ENCODE peak calls at places on chromosome 4, in ten cellular contexts. P is HCT116, G is hepatocyte, J is cardiac muscle cell, T is Peyer's patch, Y is breast epithelium, O is right atrium auricular region, X is upper lobe of right lung, W is lower lobe of right lung, Q is ascending aorta. M is an unnamed sample. For H3K4me1, the result is how much of the 10 kb centered on the place peaks cover.

GRCh38 chr4:38163216-38164006 is 203.2 kb downstream of the PTTG2 start:
- DNase-seq in P (no peak), G (no peak), J (no peak), T (no peak), Y (no peak), O (no peak), X (no peak), W (no peak), Q (peak), M (no peak)

GRCh38 chr4:116599859-116600258 is 485.5 kb downstream of the TRAM1L1 start:
- DNase-seq in P (no peak), G (no peak), J (no peak), T (no peak), Y (no peak), O (no peak), X (no peak), W (peak), Q (no peak), M (no peak)

GRCh38 chr4:174222266-174222872 is 61.1 kb downstream of the FBXO8 start:
- DNase-seq in P (peak), G (peak), J (peak), T (no peak), Y (no peak), O (no peak), X (no peak), W (no peak), Q (no peak), M (no peak)

GRCh38 chr4:112748352-112748900 is 111.5 kb downstream of the LARP7 start:
- DNase-seq in P (no peak), G (no peak), J (no peak), T (no peak), Y (no peak), O (no peak), X (no peak), W (no peak), Q (no peak), M (no peak)

GRCh38 chr4:104491396-104491821 is 3.3 kb downstream of the CXXC4 start:
- DNase-seq in P (no peak), G (peak), J (peak), T (peak), Y (no peak), O (no peak), X (peak), W (peak), Q (peak), M (peak)

GRCh38 chr4:109169160-109169559 is 133.3 kb downstream of the COL25A1 start:
- DNase-seq in P (no peak), G (no peak), J (no peak), T (no peak), Y (no peak), O (no peak), X (no peak), W (no peak), Q (no peak), M (no peak)

GRCh38 chr4:175176710-175177109 is 258.6 kb downstream of the ADAM29 start:
- DNase-seq in P (no peak), G (no peak), J (no peak), T (no peak), Y (no peak), O (no peak), X (no peak), W (no peak), Q (no peak), M (no peak)

GRCh38 chr4:105061720-105062119 is 85.0 kb upstream of the TET2 start:
- DNase-seq in P (no peak), G (no peak), J (no peak), T (no peak), Y (no peak), O (no peak), X (no peak), W (no peak), Q (no peak), M (no peak)

GRCh38 chr4:48340276-48340904 is 939 bp upstream of the SLAIN2 start:
- DNase-seq in P (no peak), G (peak), J (peak), T (no peak), Y (no peak), O (no peak), X (no peak), W (peak), Q (no peak), M (no peak)

GRCh38 chr4:55865228-55865806 is 11.9 kb downstream of the EXOC1 start:
- DNase-seq in P (no peak), G (no peak), J (no peak), T (no peak), Y (no peak), O (no peak), X (no peak), W (no peak), Q (no peak), M (no peak)

GRCh38 chr4:186792994-186793393 is 69.3 kb upstream of the FAT1 start:
- DNase-seq in P (no peak), G (no peak), J (no peak), T (no peak), Y (no peak), O (no peak), X (no peak), W (no peak), Q (no peak), M (no peak)

GRCh38 chr4:151646322-151646721 is 114.5 kb downstream of the GATB start:
- DNase-seq in P (no peak), G (no peak), J (no peak), T (no peak), Y (no peak), O (no peak), X (no peak), W (no peak), Q (no peak), M (no peak)

GRCh38 chr4:33262809-33263208 is 2542.6 kb downstream of the PCDH7 start:
- DNase-seq in P (no peak), G (no peak), J (no peak), T (no peak), Y (no peak), O (no peak), X (no peak), W (no peak), Q (no peak), M (no peak)

GRCh38 chr4:110032603-110033002 is 119.9 kb downstream of the EGF start:
- DNase-seq in P (no peak), G (no peak), J (no peak), T (no peak), Y (no peak), O (no peak), X (no peak), W (no peak), Q (no peak), M (peak)

GRCh38 chr4:23770011-23770410 is 119.8 kb downstream of the PPARGC1A start:
- DNase-seq in P (no peak), G (no peak), J (no peak), T (no peak), Y (no peak), O (no peak), X (no peak), W (no peak), Q (no peak), M (no peak)

GRCh38 chr4:55742655-55743191 is 76.9 kb upstream of the EXOC1L start:
- DNase-seq in P (no peak), G (peak), J (no peak), T (no peak), Y (no peak), O (no peak), X (no peak), W (no peak), Q (no peak), M (no peak)

GRCh38 chr4:73734405-73735070 is 5.8 kb upstream of the CXCL8 start:
- DNase-seq in P (no peak), G (no peak), J (no peak), T (no peak), Y (no peak), O (no peak), X (no peak), W (no peak), Q (no peak), M (no peak)

GRCh38 chr4:165328708-165329107 is 1.2 kb downstream of the MSMO1 start:
- DNase-seq in P (no peak), G (peak), J (no peak), T (no peak), Y (no peak), O (no peak), X (no peak), W (no peak), Q (no peak), M (no peak)

GRCh38 chr4:66169341-66169740 is 499.1 kb upstream of the EPHA5 start:
- DNase-seq in P (no peak), G (no peak), J (peak), T (no peak), Y (no peak), O (no peak), X (no peak), W (no peak), Q (no peak), M (no peak)

GRCh38 chr4:177171588-177171987 is 138.1 kb upstream of the NEIL3 start:
- DNase-seq in P (no peak), G (no peak), J (no peak), T (no peak), Y (no peak), O (no peak), X (no peak), W (no peak), Q (no peak), M (no peak)

GRCh38 chr4:88655226-88655625 is 42.4 kb downstream of the NAP1L5 start:
- DNase-seq in P (no peak), G (no peak), J (no peak), T (no peak), Y (no peak), O (no peak), X (no peak), W (no peak), Q (no peak), M (no peak)

GRCh38 chr4:44448548-44449443 is at the start of gene KCTD8:
- DNase-seq in P (no peak), G (peak), J (peak), T (peak), Y (peak), O (peak), X (peak), W (peak), Q (peak), M (peak)

GRCh38 chr4:183801460-183802168 is 103.5 kb upstream of the STOX2 start:
- DNase-seq in P (no peak), G (no peak), J (no peak), T (no peak), Y (no peak), O (no peak), X (peak), W (peak), Q (no peak), M (no peak)

GRCh38 chr4:69122476-69122875 is 26.2 kb downstream of the UGT2B7 start:
- DNase-seq in P (no peak), G (no peak), J (no peak), T (no peak), Y (no peak), O (no peak), X (no peak), W (no peak), Q (no peak), M (no peak)

GRCh38 chr4:89447543-89447942 is 139.9 kb upstream of the GPRIN3 start:
- DNase-seq in P (no peak), G (no peak), J (no peak), T (no peak), Y (no peak), O (no peak), X (no peak), W (no peak), Q (no peak), M (no peak)

GRCh38 chr4:139973015-139973414 is 181.0 kb downstream of the MAML3 start:
- DNase-seq in P (no peak), G (no peak), J (no peak), T (no peak), Y (no peak), O (no peak), X (no peak), W (no peak), Q (no peak), M (no peak)

DNA sequence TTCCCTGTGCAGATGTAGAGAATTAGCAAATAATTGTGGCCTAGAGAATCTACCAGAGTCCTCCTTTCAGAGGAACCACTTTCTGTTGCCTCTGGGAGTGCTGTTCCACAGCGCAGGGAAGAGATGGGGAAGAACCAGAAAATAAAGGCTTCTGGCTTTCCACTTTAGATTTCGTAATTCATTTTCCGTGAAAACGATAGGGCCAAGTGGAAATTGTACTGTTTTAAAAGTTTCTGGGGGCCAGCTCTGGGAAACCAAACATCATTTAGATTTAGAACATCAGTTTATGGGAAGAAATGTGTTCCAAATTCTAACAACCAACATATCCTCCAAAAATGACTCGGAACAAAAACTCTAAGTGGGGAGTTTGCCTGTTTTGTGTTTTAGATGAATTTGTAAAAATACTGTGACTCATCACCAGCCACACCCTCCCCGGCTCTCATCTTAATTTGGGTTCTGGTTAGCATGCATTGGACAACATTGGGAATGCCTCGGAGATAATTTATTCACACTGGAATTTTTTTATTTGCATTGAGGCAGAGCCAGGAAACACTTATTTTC is 65.2 kb upstream of the LNX1 start:
- DNase-seq in P (no peak), G (no peak), J (no peak), T (no peak), Y (no peak), O (no peak), X (no peak), W (no peak), Q (no peak), M (no peak)
- TF ChIP-seq CTCF in P (peak), G (peak), J (peak), T (peak), Y (peak), O (peak), X (peak), W (peak), Q (peak), M (peak)

GRCh38 chr4:1014395-1015167 is 3.2 kb downstream of the FGFRL1 start:
- DNase-seq in P (no peak), G (no peak), J (no peak), T (no peak), Y (no peak), O (no peak), X (no peak), W (no peak), Q (no peak), M (no peak)
- H3K4me1 ChIP-seq in P (under half), G (under half), J (under half), T (under half), Y (under half), O (under half), X (under half), W (under half), Q (under half), M (under half)

GRCh38 chr4:17781831-17782287 is 438 bp upstream of the FAM184B start:
- DNase-seq in P (no peak), G (no peak), J (peak), T (no peak), Y (no peak), O (no peak), X (no peak), W (no peak), Q (no peak), M (peak)

GRCh38 chr4:17786567-17786966 is 5.1 kb upstream of the FAM184B start:
- DNase-seq in P (no peak), G (no peak), J (no peak), T (no peak), Y (no peak), O (no peak), X (no peak), W (no peak), Q (no peak), M (no peak)

GRCh38 chr4:17788956-17789355 is 7.5 kb upstream of the FAM184B start:
- DNase-seq in P (no peak), G (no peak), J (no peak), T (no peak), Y (no peak), O (no peak), X (no peak), W (no peak), Q (no peak), M (no peak)

GRCh38 chr4:17787315-17787714 is 5.9 kb upstream of the FAM184B start:
- DNase-seq in P (no peak), G (no peak), J (no peak), T (no peak), Y (no peak), O (no peak), X (no peak), W (no peak), Q (no peak), M (no peak)

DNA sequence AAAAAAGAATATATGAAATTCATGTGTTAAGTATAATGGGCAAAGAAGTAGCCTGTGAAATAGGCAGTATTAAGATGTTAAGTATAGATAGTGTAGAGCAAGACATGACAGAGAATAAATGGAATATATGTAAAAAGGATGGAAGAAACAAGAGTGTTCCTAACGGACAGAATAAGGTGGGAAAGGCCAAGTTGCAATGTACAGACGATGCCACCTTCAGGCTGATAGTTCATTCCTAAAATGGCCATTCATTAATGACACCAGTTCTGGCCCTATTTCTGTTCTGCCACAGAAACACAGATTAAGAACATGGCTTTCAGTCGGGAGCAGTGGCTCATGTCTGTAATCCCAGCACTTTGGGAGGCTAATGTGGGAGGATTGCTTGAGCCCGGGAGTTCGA is 4.4 kb upstream of the FAM184B start:
- DNase-seq in P (no peak), G (no peak), J (no peak), T (no peak), Y (no peak), O (no peak), X (no peak), W (no peak), Q (no peak), M (no peak)
- TF ChIP-seq CTCF in P (peak), G (no peak), J (no peak), T (no peak), Y (no peak), O (no peak), X (no peak), W (no peak), Q (no peak), M (no peak)

DNA sequence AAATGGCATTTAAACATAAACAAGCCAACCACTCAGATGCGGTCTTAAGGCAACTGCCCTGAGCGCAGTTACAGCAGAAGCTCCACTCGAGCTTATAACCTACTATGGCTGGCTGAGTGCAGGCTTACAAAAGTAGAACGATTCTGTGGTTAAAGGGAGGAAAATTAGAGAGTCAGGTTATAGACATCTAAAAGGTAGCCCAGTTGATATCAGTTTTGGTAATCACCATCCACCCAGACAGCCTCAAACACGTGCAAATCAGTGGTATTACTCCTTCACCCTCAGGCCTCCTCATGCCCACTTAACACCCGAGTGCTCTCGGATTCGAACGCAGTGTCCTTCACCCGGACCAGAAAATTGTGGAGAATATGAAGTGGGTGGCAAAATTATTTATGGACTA is 3.1 kb downstream of the LEF1 start:
- DNase-seq in P (no peak), G (no peak), J (no peak), T (no peak), Y (no peak), O (no peak), X (no peak), W (no peak), Q (no peak), M (no peak)
- H3K4me1 ChIP-seq in P (under half), G (under half), J (under half), T (under half), Y (under half), O (under half), X (under half), W (under half), Q (under half), M (under half)

M was measured in left lung.